ENCODE peak calls at places on chromosomes 16 and 17, in five cellular contexts. M is foreskin melanocyte; S is GOT3; K is stimulated activated CD8-positive, alpha-beta memory T cell treated with anti-CD3 and anti-CD28 coated beads, Interleukin-15, amount 100 ng/mL, for 24 hours; J is sigmoid colon. Z is an unnamed sample.

GRCh38 chr16:89893642-89894548 is 20.5 kb downstream of the TCF25 start:
- DNase-seq in M (no peak), S (no peak), K (no peak), J (no peak), Z (no peak)

GRCh38 chr17:7634384-7634783 is 4.4 kb downstream of the SHBG start:
- DNase-seq in M (peak), S (no peak), K (no peak), J (no peak), Z (no peak)

GRCh38 chr16:20799599-20799998 is 6.7 kb downstream of the ERI2 start:
- DNase-seq in M (peak), S (no peak), K (no peak), J (no peak), Z (no peak)

GRCh38 chr16:58306327-58306726 is 11.5 kb upstream of the PRSS54 start:
- DNase-seq in M (peak), S (no peak), K (peak), J (no peak), Z (no peak)

GRCh38 chr17:59377410-59377809 is 46.0 kb downstream of the YPEL2 start:
- DNase-seq in M (no peak), S (no peak), K (no peak), J (peak), Z (no peak)

GRCh38 chr17:77529328-77529650 is 388.5 kb downstream of the SEC14L1 start:
- DNase-seq in M (no peak), S (no peak), K (no peak), J (no peak), Z (no peak)

GRCh38 chr16:16050106-16050505 is 100.7 kb downstream of the ABCC1 start:
- DNase-seq in M (no peak), S (no peak), K (no peak), J (no peak), Z (no peak)

GRCh38 chr16:70675851-70676513 is 9.9 kb downstream of the MTSS2 start:
- DNase-seq in M (no peak), S (no peak), K (no peak), J (peak), Z (no peak)

GRCh38 chr17:42421479-42422332 is 1.4 kb downstream of the CAVIN1 start:
- DNase-seq in M (no peak), S (no peak), K (no peak), J (peak), Z (no peak)

GRCh38 chr17:67983289-67983688 is 13.0 kb downstream of the C17orf58 start:
- DNase-seq in M (no peak), S (no peak), K (no peak), J (no peak), Z (no peak)

GRCh38 chr16:74667215-74667765 is 613 bp upstream of the RFWD3 start:
- DNase-seq in M (peak), S (no peak), K (peak), J (peak), Z (no peak)

GRCh38 chr17:57715981-57716380 is 29.1 kb downstream of the CCDC182 start:
- DNase-seq in M (no peak), S (no peak), K (no peak), J (no peak), Z (no peak)

GRCh38 chr16:74521691-74522090 is 85.2 kb downstream of the GLG1 start:
- DNase-seq in M (no peak), S (no peak), K (no peak), J (no peak), Z (no peak)

GRCh38 chr16:8958344-8958808 is 5.3 kb downstream of the USP7 start:
- DNase-seq in M (peak), S (no peak), K (no peak), J (peak), Z (no peak)

GRCh38 chr17:8056976-8057625 is 18.2 kb downstream of the ALOX15B start:
- DNase-seq in M (no peak), S (no peak), K (no peak), J (peak), Z (no peak)

GRCh38 chr17:15261818-15262290 is 3.3 kb downstream of the PMP22 start:
- DNase-seq in M (peak), S (no peak), K (no peak), J (no peak), Z (no peak)

GRCh38 chr17:60106377-60107059 is 27.8 kb upstream of the HEATR6 start:
- DNase-seq in M (no peak), S (no peak), K (no peak), J (no peak), Z (no peak)

GRCh38 chr16:68655806-68656205 is 10.7 kb downstream of the CDH3 start:
- DNase-seq in M (no peak), S (no peak), K (no peak), J (no peak), Z (no peak)